ENCODE peak calls at places on chromosomes 11 and 22, in ten cellular contexts. One of them, this sample, is unnamed.

GRCh38 chr11:22115470-22116037 is 77.3 kb upstream of the ANO5 start:
- DNase-seq in CD8-positive, alpha-beta T cell: no peak
- DNase-seq in upper lobe of left lung: no peak
- DNase-seq in fibroblast of mammary gland: no peak
- DNase-seq in body of pancreas: no peak
- DNase-seq in astrocyte of the cerebellum: no peak
- DNase-seq in HepG2: no peak
- DNase-seq in neural progenitor cell: no peak
- DNase-seq in fibroblast of lung: no peak
- DNase-seq in choroid plexus epithelial cell: no peak
- DNase-seq in this sample: no peak

GRCh38 chr22:50423956-50424355 is 50.9 kb downstream of the SBF1 start:
- DNase-seq in body of pancreas: no peak
- DNase-seq in neural progenitor cell: no peak
- DNase-seq in choroid plexus epithelial cell: no peak
- DNase-seq in HepG2: no peak
- DNase-seq in astrocyte of the cerebellum: no peak
- DNase-seq in fibroblast of mammary gland: no peak
- DNase-seq in CD8-positive, alpha-beta T cell: no peak
- DNase-seq in upper lobe of left lung: no peak
- DNase-seq in fibroblast of lung: no peak
- DNase-seq in this sample: no peak

GRCh38 chr22:35397095-35397904 is 2.6 kb upstream of the MCM5 start:
- DNase-seq in body of pancreas: peak
- DNase-seq in astrocyte of the cerebellum: peak
- DNase-seq in HepG2: peak
- DNase-seq in fibroblast of lung: peak
- DNase-seq in CD8-positive, alpha-beta T cell: no peak
- DNase-seq in fibroblast of mammary gland: peak
- DNase-seq in choroid plexus epithelial cell: peak
- DNase-seq in neural progenitor cell: no peak
- DNase-seq in upper lobe of left lung: no peak
- DNase-seq in this sample: no peak

GRCh38 chr22:22856885-22857606 is 30.6 kb upstream of the IGLL5 start:
- DNase-seq in neural progenitor cell: no peak
- DNase-seq in upper lobe of left lung: no peak
- DNase-seq in astrocyte of the cerebellum: no peak
- DNase-seq in fibroblast of lung: no peak
- DNase-seq in body of pancreas: no peak
- DNase-seq in choroid plexus epithelial cell: no peak
- DNase-seq in fibroblast of mammary gland: no peak
- DNase-seq in HepG2: no peak
- DNase-seq in CD8-positive, alpha-beta T cell: no peak
- DNase-seq in this sample: no peak

GRCh38 chr11:67071420-67072284 is 15.0 kb downstream of the RHOD start:
- DNase-seq in neural progenitor cell: peak
- DNase-seq in CD8-positive, alpha-beta T cell: peak
- DNase-seq in fibroblast of lung: peak
- DNase-seq in body of pancreas: peak
- DNase-seq in astrocyte of the cerebellum: peak
- DNase-seq in fibroblast of mammary gland: peak
- DNase-seq in upper lobe of left lung: peak
- DNase-seq in choroid plexus epithelial cell: peak
- DNase-seq in HepG2: peak
- DNase-seq in this sample: no peak

GRCh38 chr11:8757533-8757932 is 74.9 kb downstream of the RPL27A start:
- DNase-seq in choroid plexus epithelial cell: no peak
- DNase-seq in fibroblast of mammary gland: no peak
- DNase-seq in fibroblast of lung: no peak
- DNase-seq in HepG2: no peak
- DNase-seq in body of pancreas: no peak
- DNase-seq in CD8-positive, alpha-beta T cell: no peak
- DNase-seq in astrocyte of the cerebellum: no peak
- DNase-seq in neural progenitor cell: no peak
- DNase-seq in upper lobe of left lung: no peak
- DNase-seq in this sample: no peak

GRCh38 chr11:58070585-58070984 is 39.8 kb downstream of the OR6Q1 start:
- DNase-seq in choroid plexus epithelial cell: no peak
- DNase-seq in fibroblast of lung: no peak
- DNase-seq in CD8-positive, alpha-beta T cell: no peak
- DNase-seq in fibroblast of mammary gland: no peak
- DNase-seq in HepG2: peak
- DNase-seq in body of pancreas: no peak
- DNase-seq in astrocyte of the cerebellum: no peak
- DNase-seq in neural progenitor cell: no peak
- DNase-seq in upper lobe of left lung: no peak
- DNase-seq in this sample: no peak

GRCh38 chr11:65439331-65440181 is 17.0 kb downstream of the NEAT1 start:
- DNase-seq in fibroblast of lung: peak
- DNase-seq in choroid plexus epithelial cell: peak
- DNase-seq in fibroblast of mammary gland: peak
- DNase-seq in upper lobe of left lung: no peak
- DNase-seq in CD8-positive, alpha-beta T cell: no peak
- DNase-seq in body of pancreas: no peak
- DNase-seq in HepG2: no peak
- DNase-seq in neural progenitor cell: no peak
- DNase-seq in astrocyte of the cerebellum: no peak
- DNase-seq in this sample: no peak

GRCh38 chr11:117795726-117796455 is 1.1 kb downstream of the DSCAML1 start:
- DNase-seq in HepG2: no peak
- DNase-seq in fibroblast of mammary gland: no peak
- DNase-seq in neural progenitor cell: peak
- DNase-seq in astrocyte of the cerebellum: no peak
- DNase-seq in body of pancreas: no peak
- DNase-seq in choroid plexus epithelial cell: no peak
- DNase-seq in fibroblast of lung: no peak
- DNase-seq in upper lobe of left lung: no peak
- DNase-seq in CD8-positive, alpha-beta T cell: no peak
- DNase-seq in this sample: no peak

GRCh38 chr11:83159901-83160865 is 3.3 kb downstream of the PCF11 start:
- DNase-seq in neural progenitor cell: no peak
- DNase-seq in HepG2: no peak
- DNase-seq in CD8-positive, alpha-beta T cell: no peak
- DNase-seq in fibroblast of lung: peak
- DNase-seq in fibroblast of mammary gland: peak
- DNase-seq in upper lobe of left lung: peak
- DNase-seq in body of pancreas: peak
- DNase-seq in choroid plexus epithelial cell: peak
- DNase-seq in astrocyte of the cerebellum: peak
- DNase-seq in this sample: no peak

GRCh38 chr11:73981051-73981805 is 1.4 kb downstream of the UCP2 start:
- DNase-seq in fibroblast of mammary gland: no peak
- DNase-seq in astrocyte of the cerebellum: no peak
- DNase-seq in fibroblast of lung: no peak
- DNase-seq in choroid plexus epithelial cell: no peak
- DNase-seq in body of pancreas: no peak
- DNase-seq in neural progenitor cell: no peak
- DNase-seq in CD8-positive, alpha-beta T cell: no peak
- DNase-seq in HepG2: no peak
- DNase-seq in upper lobe of left lung: peak
- DNase-seq in this sample: no peak

GRCh38 chr11:100687630-100688395 is 725 bp downstream of the ARHGAP42 start:
- DNase-seq in HepG2: peak
- DNase-seq in upper lobe of left lung: peak
- DNase-seq in choroid plexus epithelial cell: peak
- DNase-seq in astrocyte of the cerebellum: peak
- DNase-seq in fibroblast of lung: peak
- DNase-seq in neural progenitor cell: peak
- DNase-seq in fibroblast of mammary gland: peak
- DNase-seq in body of pancreas: peak
- DNase-seq in CD8-positive, alpha-beta T cell: no peak
- DNase-seq in this sample: peak

GRCh38 chr11:73951797-73952196 is 971 bp downstream of the DNAJB13 start:
- DNase-seq in choroid plexus epithelial cell: no peak
- DNase-seq in neural progenitor cell: no peak
- DNase-seq in upper lobe of left lung: no peak
- DNase-seq in HepG2: no peak
- DNase-seq in body of pancreas: no peak
- DNase-seq in astrocyte of the cerebellum: no peak
- DNase-seq in fibroblast of mammary gland: no peak
- DNase-seq in fibroblast of lung: peak
- DNase-seq in CD8-positive, alpha-beta T cell: no peak
- DNase-seq in this sample: no peak

GRCh38 chr11:47641585-47642098 is 717 bp downstream of the MTCH2 start:
- DNase-seq in neural progenitor cell: peak
- DNase-seq in CD8-positive, alpha-beta T cell: no peak
- DNase-seq in fibroblast of lung: peak
- DNase-seq in choroid plexus epithelial cell: no peak
- DNase-seq in body of pancreas: no peak
- DNase-seq in fibroblast of mammary gland: no peak
- DNase-seq in astrocyte of the cerebellum: no peak
- DNase-seq in upper lobe of left lung: no peak
- DNase-seq in HepG2: no peak
- DNase-seq in this sample: no peak

GRCh38 chr22:49307870-49308269 is 519.8 kb downstream of the BRD1 start:
- DNase-seq in HepG2: no peak
- DNase-seq in astrocyte of the cerebellum: no peak
- DNase-seq in neural progenitor cell: no peak
- DNase-seq in CD8-positive, alpha-beta T cell: peak
- DNase-seq in choroid plexus epithelial cell: no peak
- DNase-seq in body of pancreas: no peak
- DNase-seq in fibroblast of lung: no peak
- DNase-seq in fibroblast of mammary gland: no peak
- DNase-seq in upper lobe of left lung: peak
- DNase-seq in this sample: no peak

GRCh38 chr11:93131709-93132108 is 66.1 kb downstream of the SLC36A4 start:
- DNase-seq in astrocyte of the cerebellum: no peak
- DNase-seq in choroid plexus epithelial cell: no peak
- DNase-seq in neural progenitor cell: peak
- DNase-seq in fibroblast of lung: no peak
- DNase-seq in HepG2: peak
- DNase-seq in body of pancreas: no peak
- DNase-seq in fibroblast of mammary gland: no peak
- DNase-seq in CD8-positive, alpha-beta T cell: no peak
- DNase-seq in upper lobe of left lung: no peak
- DNase-seq in this sample: no peak

GRCh38 chr11:9625728-9626127 is 38.1 kb upstream of the SWAP70 start:
- DNase-seq in neural progenitor cell: no peak
- DNase-seq in body of pancreas: no peak
- DNase-seq in CD8-positive, alpha-beta T cell: no peak
- DNase-seq in HepG2: no peak
- DNase-seq in fibroblast of lung: no peak
- DNase-seq in upper lobe of left lung: no peak
- DNase-seq in fibroblast of mammary gland: no peak
- DNase-seq in choroid plexus epithelial cell: no peak
- DNase-seq in astrocyte of the cerebellum: no peak
- DNase-seq in this sample: no peak

GRCh38 chr11:102006835-102007566 is 40.2 kb upstream of the CFAP300 start:
- DNase-seq in fibroblast of mammary gland: no peak
- DNase-seq in body of pancreas: no peak
- DNase-seq in choroid plexus epithelial cell: no peak
- DNase-seq in CD8-positive, alpha-beta T cell: no peak
- DNase-seq in fibroblast of lung: no peak
- DNase-seq in neural progenitor cell: no peak
- DNase-seq in HepG2: peak
- DNase-seq in astrocyte of the cerebellum: no peak
- DNase-seq in upper lobe of left lung: peak
- DNase-seq in this sample: no peak

DNA sequence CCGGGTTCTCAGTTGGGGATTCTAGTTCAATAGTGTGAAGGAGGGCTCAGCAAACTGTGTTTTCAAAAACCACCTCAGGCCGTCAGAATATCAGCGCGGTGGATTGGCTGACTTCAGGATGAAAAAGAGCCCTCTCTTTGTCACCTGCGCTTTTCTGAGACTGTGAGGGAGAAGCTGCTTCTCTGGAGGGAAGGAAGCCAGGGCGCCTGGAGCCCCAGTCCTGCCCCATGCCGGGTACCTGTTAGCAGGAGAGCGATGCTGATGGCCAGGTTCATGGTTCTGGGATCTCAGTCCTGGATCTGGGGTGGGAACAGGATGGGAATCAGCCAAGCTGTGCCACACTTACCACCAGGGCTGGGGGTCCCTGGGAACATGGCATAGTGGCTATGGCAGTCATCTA is 2.3 kb downstream of the THY1 start:
- DNase-seq in fibroblast of lung: no peak
- DNase-seq in neural progenitor cell: no peak
- DNase-seq in choroid plexus epithelial cell: no peak
- DNase-seq in fibroblast of mammary gland: no peak
- DNase-seq in CD8-positive, alpha-beta T cell: no peak
- DNase-seq in HepG2: no peak
- DNase-seq in upper lobe of left lung: no peak
- DNase-seq in body of pancreas: no peak
- DNase-seq in astrocyte of the cerebellum: no peak
- DNase-seq in this sample: no peak
- H3K4me3 ChIP-seq in fibroblast of lung: peak
- H3K4me3 ChIP-seq in neural progenitor cell: no peak
- H3K4me3 ChIP-seq in choroid plexus epithelial cell: no peak
- H3K4me3 ChIP-seq in fibroblast of mammary gland: peak
- H3K4me3 ChIP-seq in CD8-positive, alpha-beta T cell: no peak
- H3K4me3 ChIP-seq in HepG2: no peak
- H3K4me3 ChIP-seq in upper lobe of left lung: no peak
- H3K4me3 ChIP-seq in body of pancreas: no peak
- H3K4me3 ChIP-seq in astrocyte of the cerebellum: peak
- H3K4me3 ChIP-seq in this sample: peak

GRCh38 chr11:122155765-122156527 is 39.9 kb upstream of the BLID start:
- DNase-seq in HepG2: no peak
- DNase-seq in fibroblast of mammary gland: no peak
- DNase-seq in body of pancreas: no peak
- DNase-seq in neural progenitor cell: no peak
- DNase-seq in fibroblast of lung: peak
- DNase-seq in astrocyte of the cerebellum: no peak
- DNase-seq in choroid plexus epithelial cell: no peak
- DNase-seq in CD8-positive, alpha-beta T cell: no peak
- DNase-seq in upper lobe of left lung: no peak
- DNase-seq in this sample: no peak
- H3K4me3 ChIP-seq in HepG2: no peak
- H3K4me3 ChIP-seq in fibroblast of mammary gland: peak
- H3K4me3 ChIP-seq in body of pancreas: no peak
- H3K4me3 ChIP-seq in neural progenitor cell: no peak
- H3K4me3 ChIP-seq in fibroblast of lung: peak
- H3K4me3 ChIP-seq in astrocyte of the cerebellum: peak
- H3K4me3 ChIP-seq in choroid plexus epithelial cell: no peak
- H3K4me3 ChIP-seq in CD8-positive, alpha-beta T cell: no peak
- H3K4me3 ChIP-seq in upper lobe of left lung: no peak
- H3K4me3 ChIP-seq in this sample: no peak

GRCh38 chr11:70742553-70743291 is 344.4 kb downstream of the CTTN start:
- DNase-seq in neural progenitor cell: peak
- DNase-seq in fibroblast of mammary gland: no peak
- DNase-seq in choroid plexus epithelial cell: no peak
- DNase-seq in CD8-positive, alpha-beta T cell: no peak
- DNase-seq in HepG2: no peak
- DNase-seq in astrocyte of the cerebellum: no peak
- DNase-seq in body of pancreas: peak
- DNase-seq in upper lobe of left lung: no peak
- DNase-seq in fibroblast of lung: no peak
- DNase-seq in this sample: no peak
- H3K4me3 ChIP-seq in neural progenitor cell: no peak
- H3K4me3 ChIP-seq in fibroblast of mammary gland: no peak
- H3K4me3 ChIP-seq in choroid plexus epithelial cell: no peak
- H3K4me3 ChIP-seq in CD8-positive, alpha-beta T cell: no peak
- H3K4me3 ChIP-seq in HepG2: no peak
- H3K4me3 ChIP-seq in astrocyte of the cerebellum: no peak
- H3K4me3 ChIP-seq in body of pancreas: no peak
- H3K4me3 ChIP-seq in upper lobe of left lung: no peak
- H3K4me3 ChIP-seq in fibroblast of lung: no peak
- H3K4me3 ChIP-seq in this sample: no peak

DNA sequence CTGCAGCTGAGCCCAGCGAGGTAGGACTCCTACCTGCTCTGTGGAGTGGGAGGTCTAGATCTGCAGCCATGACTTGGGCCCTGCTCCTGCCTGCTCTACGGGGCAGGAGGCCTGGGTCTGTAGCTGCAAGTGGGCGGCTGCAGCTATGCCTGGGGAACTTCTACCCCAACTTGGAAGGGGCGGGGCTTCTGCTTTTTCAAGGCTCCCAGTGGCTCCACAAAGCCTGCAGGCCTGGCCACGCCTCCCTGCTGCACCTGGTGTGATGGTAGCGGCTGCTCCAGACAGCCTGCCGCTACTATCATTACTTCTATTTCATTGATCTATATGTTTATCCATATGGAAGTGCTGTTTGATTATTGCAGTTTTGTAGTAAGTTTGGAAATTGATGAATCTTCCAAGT is 121.2 kb downstream of the NELL1 start:
- DNase-seq in CD8-positive, alpha-beta T cell: no peak
- DNase-seq in HepG2: no peak
- DNase-seq in astrocyte of the cerebellum: no peak
- DNase-seq in fibroblast of mammary gland: no peak
- DNase-seq in choroid plexus epithelial cell: no peak
- DNase-seq in fibroblast of lung: no peak
- DNase-seq in body of pancreas: no peak
- DNase-seq in neural progenitor cell: peak
- DNase-seq in upper lobe of left lung: no peak
- DNase-seq in this sample: no peak
- H3K4me3 ChIP-seq in CD8-positive, alpha-beta T cell: no peak
- H3K4me3 ChIP-seq in HepG2: no peak
- H3K4me3 ChIP-seq in astrocyte of the cerebellum: no peak
- H3K4me3 ChIP-seq in fibroblast of mammary gland: no peak
- H3K4me3 ChIP-seq in choroid plexus epithelial cell: no peak
- H3K4me3 ChIP-seq in fibroblast of lung: no peak
- H3K4me3 ChIP-seq in body of pancreas: no peak
- H3K4me3 ChIP-seq in neural progenitor cell: no peak
- H3K4me3 ChIP-seq in upper lobe of left lung: no peak
- H3K4me3 ChIP-seq in this sample: no peak